ENCODE peak calls at places on chromosomes 4 and X, in nine cellular contexts. L, F, Q, U, I, D, M, Z and V are unnamed samples.
A peak's percentile ranks its signal among the peaks of the same experiment; 100 is the strongest.

GRCh38 chr4:85475631-85476233 is 782 bp downstream of the ARHGAP24 start:
- DNase-seq in D (no peak), F (no peak), Q (no peak), I (no peak), M (no peak), U (no peak), Z (peak; percentile 45), L (peak; percentile 57), V (no peak)

GRCh38 chr4:77002321-77002720 is 52.8 kb downstream of the SEPTIN11 start:
- DNase-seq in I (no peak), M (peak; percentile 44), D (no peak), U (no peak), Q (no peak), L (no peak), F (no peak), Z (no peak), V (no peak)

GRCh38 chr4:80798082-80798481 is 232.4 kb upstream of the BMP3 start:
- DNase-seq in F (no peak), U (no peak), Q (no peak), M (no peak), I (no peak), Z (no peak), D (no peak), L (no peak), V (no peak)

GRCh38 chrX:67726028-67726427 is 182.2 kb downstream of the AR start:
- DNase-seq in L (no peak), Z (no peak), I (no peak), F (no peak), M (no peak), Q (no peak), U (no peak), D (no peak), V (no peak)

GRCh38 chrX:79065696-79066095 is 78.8 kb upstream of the GPR174 start:
- DNase-seq in D (no peak), Q (no peak), L (no peak), F (no peak), Z (no peak), I (no peak), U (no peak), M (no peak), V (no peak)

GRCh38 chrX:45767021-45767491 is 566.4 kb upstream of the DIPK2B start:
- DNase-seq in I (peak; percentile 46), U (no peak), F (no peak), M (peak; percentile 43), Z (no peak), L (no peak), Q (no peak), D (no peak), V (no peak)

GRCh38 chr4:2356123-2357069 is 62.0 kb downstream of the ZFYVE28 start:
- DNase-seq in U (peak; percentile 45), M (no peak), Z (no peak), F (no peak), I (no peak), D (no peak), Q (no peak), L (no peak), V (peak; percentile 71)

GRCh38 chr4:52588771-52589591 is 70.1 kb downstream of the USP46 start:
- DNase-seq in U (no peak), I (no peak), Z (no peak), Q (peak; percentile 83), D (no peak), F (peak; percentile 30), M (peak; percentile 97), L (no peak), V (no peak)

GRCh38 chrX:1601051-1601767 is 9.8 kb downstream of the AKAP17A start:
- DNase-seq in Q (no peak), L (no peak), U (no peak), Z (no peak), M (no peak), D (no peak), I (no peak), F (no peak), V (no peak)

GRCh38 chrX:41561045-41561444 is 113.9 kb downstream of the NYX start:
- DNase-seq in M (peak; percentile 95), D (no peak), U (no peak), F (no peak), Z (no peak), L (no peak), I (no peak), Q (peak; percentile 59), V (no peak)

GRCh38 chrX:24775891-24776290 is 82.2 kb downstream of the POLA1 start:
- DNase-seq in U (no peak), F (no peak), L (no peak), M (no peak), I (no peak), D (no peak), Q (no peak), Z (no peak), V (no peak)

GRCh38 chr4:184747034-184747830 is 13.3 kb upstream of the CENPU start:
- DNase-seq in L (no peak), F (no peak), U (peak; percentile 65), Z (no peak), D (no peak), Q (no peak), M (no peak), I (no peak), V (no peak)

GRCh38 chrX:139049455-139049854 is 337.9 kb upstream of the FGF13 start:
- DNase-seq in Z (no peak), M (no peak), Q (no peak), L (no peak), I (no peak), F (no peak), D (no peak), U (no peak), V (no peak)

GRCh38 chr4:1516261-1516660 is 110.0 kb upstream of the NKX1-1 start:
- DNase-seq in I (no peak), F (no peak), Z (no peak), Q (no peak), L (no peak), M (no peak), D (no peak), U (no peak), V (no peak)

GRCh38 chr4:3372933-3373465 is 68.8 kb upstream of the HGFAC start:
- DNase-seq in L (no peak), F (peak; percentile 90), Q (no peak), M (no peak), D (no peak), I (no peak), Z (no peak), U (no peak), V (no peak)

GRCh38 chr4:126004936-126005335 is 690.2 kb downstream of the FAT4 start:
- DNase-seq in Q (no peak), M (peak; percentile 60), Z (no peak), I (no peak), U (no peak), L (no peak), F (no peak), D (no peak), V (no peak)

GRCh38 chr4:152640058-152640921 is 39.5 kb downstream of the TMEM154 start:
- DNase-seq in U (no peak), Q (peak; percentile 10), M (peak; percentile 28), F (no peak), L (no peak), D (no peak), Z (peak; percentile 3), I (no peak), V (peak; percentile 13)

GRCh38 chr4:80081566-80081965 is 8.5 kb upstream of the ANTXR2 start:
- DNase-seq in F (no peak), I (no peak), U (no peak), D (no peak), Z (no peak), L (no peak), M (no peak), Q (no peak), V (no peak)

GRCh38 chrX:69616520-69617203 is 749 bp downstream of the EDA start:
- DNase-seq in Q (no peak), I (no peak), F (no peak), U (peak; percentile 68), M (no peak), L (peak; percentile 43), D (peak; percentile 7), Z (no peak), V (no peak)

GRCh38 chr4:7945709-7946380 is 6.2 kb upstream of the AFAP1 start:
- DNase-seq in D (no peak), F (no peak), I (no peak), U (no peak), Q (no peak), M (no peak), Z (no peak), L (no peak), V (no peak)

GRCh38 chrX:41922125-41922521 is 1.2 kb downstream of the CASK start:
- DNase-seq in F (no peak), D (peak; percentile 10), L (no peak), Z (no peak), Q (no peak), M (peak; percentile 27), U (no peak), I (no peak), V (peak; percentile 8)

GRCh38 chr4:110988741-110989140 is 365.9 kb upstream of the PITX2 start:
- DNase-seq in L (no peak), F (no peak), D (no peak), I (no peak), U (no peak), Q (no peak), M (no peak), Z (no peak), V (no peak)

GRCh38 chrX:20789103-20789502 is 522.4 kb upstream of the RPS6KA3 start:
- DNase-seq in D (no peak), I (no peak), M (no peak), U (no peak), F (peak; percentile 0), Q (no peak), L (no peak), Z (no peak), V (no peak)

GRCh38 chrX:27391601-27392000 is 71.5 kb downstream of the PPP4R3C start:
- DNase-seq in M (no peak), Z (no peak), Q (no peak), U (no peak), I (no peak), F (no peak), D (no peak), L (no peak), V (no peak)

GRCh38 chr4:2142630-2143427 is 83.7 kb downstream of the NAT8L start:
- DNase-seq in F (no peak), L (no peak), M (no peak), Q (no peak), I (no peak), D (no peak), Z (no peak), U (no peak), V (no peak)